ENCODE peak calls at places on chromosomes 6 and 20, in nine cellular contexts. V, N, X, F, T, R, P, L and Q are unnamed samples.

GRCh38 chr20:51800769-51801219 is 1.5 kb downstream of the SALL4 start:
- DNase-seq in T (no peak), X (peak), P (no peak), F (no peak), L (no peak), V (peak), N (no peak), R (peak), Q (no peak)

GRCh38 chr6:5471044-5471443 is 209.7 kb downstream of the FARS2 start:
- DNase-seq in N (peak), T (peak), F (peak), V (peak), R (peak), X (peak), P (peak), L (peak), Q (peak)

GRCh38 chr6:37514377-37514776 is 14.7 kb upstream of the CCDC167 start:
- DNase-seq in T (peak), N (no peak), L (no peak), V (peak), F (no peak), R (no peak), P (peak), X (no peak), Q (peak)

GRCh38 chr6:79640146-79641111 is 9.3 kb downstream of the SH3BGRL2 start:
- DNase-seq in R (no peak), T (no peak), L (no peak), F (no peak), V (no peak), N (no peak), X (no peak), P (no peak), Q (no peak)

GRCh38 chr6:14944593-14944992 is 301.3 kb upstream of the JARID2 start:
- DNase-seq in R (no peak), T (no peak), N (no peak), F (no peak), X (no peak), P (no peak), L (no peak), V (peak), Q (peak)

GRCh38 chr6:86937219-86938079 is at the start of gene HTR1E:
- DNase-seq in L (no peak), R (peak), N (no peak), T (peak), F (no peak), X (peak), P (no peak), V (peak), Q (peak)

GRCh38 chr20:40654876-40655275 is 34.2 kb downstream of the MAFB start:
- DNase-seq in P (no peak), R (no peak), N (no peak), V (no peak), F (peak), L (no peak), X (no peak), T (peak), Q (no peak)

GRCh38 chr20:44785768-44786167 is 24.6 kb downstream of the RIMS4 start:
- DNase-seq in T (no peak), F (no peak), P (no peak), N (no peak), L (no peak), R (peak), X (peak), V (peak), Q (peak)

GRCh38 chr20:53869466-53870258 is 200.7 kb downstream of the BCAS1 start:
- DNase-seq in L (peak), F (peak), T (peak), R (peak), V (peak), P (peak), N (no peak), X (peak), Q (peak)

GRCh38 chr6:15313367-15313766 is 67.5 kb downstream of the JARID2 start:
- DNase-seq in N (no peak), V (no peak), R (no peak), X (no peak), T (no peak), F (no peak), P (no peak), L (no peak), Q (no peak)

GRCh38 chr6:21615504-21615903 is 22.0 kb downstream of the SOX4 start:
- DNase-seq in V (no peak), P (no peak), T (peak), F (no peak), L (no peak), R (no peak), N (no peak), X (no peak), Q (no peak)

GRCh38 chr6:166252601-166253000 is 55.6 kb downstream of the PRR18 start:
- DNase-seq in L (no peak), N (no peak), X (no peak), T (no peak), R (no peak), F (no peak), V (no peak), P (no peak), Q (no peak)

GRCh38 chr20:23361108-23361650 is 803 bp upstream of the GZF1 start:
- DNase-seq in P (no peak), L (peak), T (peak), N (no peak), V (no peak), F (no peak), R (no peak), X (peak), Q (peak)

GRCh38 chr6:156107514-156108150 is 652.0 kb upstream of the NOX3 start:
- DNase-seq in L (no peak), X (no peak), R (peak), N (no peak), T (no peak), V (no peak), F (no peak), P (no peak), Q (no peak)

GRCh38 chr20:10006461-10006860 is 28.3 kb upstream of the ANKEF1 start:
- DNase-seq in X (no peak), L (no peak), R (no peak), P (no peak), T (peak), F (no peak), V (no peak), N (no peak), Q (no peak)

GRCh38 chr6:160333841-160334240 is 14.3 kb upstream of the SLC22A3 start:
- DNase-seq in X (no peak), P (no peak), F (no peak), L (no peak), R (no peak), N (no peak), V (peak), T (no peak), Q (peak)

GRCh38 chr6:122609881-122610689 is at the start of gene PKIB:
- DNase-seq in X (peak), R (peak), N (no peak), T (peak), F (peak), V (peak), P (peak), L (peak), Q (peak)

GRCh38 chr6:6612308-6612707 is 23.8 kb downstream of the LY86 start:
- DNase-seq in X (no peak), T (no peak), N (no peak), V (no peak), L (no peak), R (no peak), P (no peak), F (no peak), Q (no peak)

GRCh38 chr20:63848003-63848911 is 13.0 kb upstream of the ABHD16B start:
- DNase-seq in V (no peak), F (no peak), L (no peak), P (no peak), X (no peak), T (no peak), R (no peak), N (no peak), Q (no peak)

GRCh38 chr20:17490501-17490900 is 40.7 kb downstream of the BFSP1 start:
- DNase-seq in F (no peak), R (no peak), V (no peak), N (no peak), X (no peak), L (peak), P (no peak), T (no peak), Q (no peak)

GRCh38 chr6:139371421-139372253 is 2.8 kb downstream of the CITED2 start:
- DNase-seq in N (no peak), T (peak), X (no peak), P (no peak), V (no peak), R (peak), F (no peak), L (no peak), Q (no peak)

GRCh38 chr6:111650049-111650448 is 44.4 kb upstream of the TRAF3IP2 start:
- DNase-seq in R (no peak), X (no peak), F (no peak), T (no peak), V (no peak), L (no peak), P (no peak), N (no peak), Q (no peak)

GRCh38 chr6:157895585-157895984 is 72.5 kb downstream of the SNX9 start:
- DNase-seq in F (no peak), V (no peak), L (no peak), N (no peak), X (no peak), T (no peak), P (no peak), R (no peak), Q (no peak)

GRCh38 chr20:8535403-8536003 is 403.4 kb downstream of the PLCB1 start:
- DNase-seq in X (peak), N (no peak), R (peak), F (no peak), L (no peak), P (no peak), T (peak), V (no peak), Q (no peak)

GRCh38 chr6:122222761-122223160 is 176.7 kb upstream of the HSF2 start:
- DNase-seq in N (no peak), V (no peak), X (no peak), T (no peak), P (no peak), R (no peak), L (no peak), F (no peak), Q (no peak)

GRCh38 chr6:113774122-113774835 is 82.9 kb upstream of the MARCKS start:
- DNase-seq in V (no peak), P (no peak), T (peak), X (no peak), F (no peak), N (peak), L (no peak), R (no peak), Q (no peak)

GRCh38 chr6:3231213-3232016 is 4.0 kb upstream of the TUBB2B start:
- DNase-seq in N (no peak), L (peak), R (peak), T (peak), X (peak), F (peak), P (peak), V (peak), Q (peak)

GRCh38 chr20:32091888-32092346 is 17.6 kb upstream of the TM9SF4 start:
- DNase-seq in L (peak), N (peak), T (peak), X (peak), V (peak), F (peak), R (peak), P (peak), Q (peak)

GRCh38 chr6:149560736-149561135 is 5.4 kb upstream of the GINM1 start:
- DNase-seq in P (no peak), N (no peak), F (no peak), R (peak), X (peak), V (no peak), T (no peak), L (no peak), Q (no peak)

GRCh38 chr6:49550413-49551125 is at the start of gene C6orf141:
- DNase-seq in L (no peak), X (peak), F (no peak), P (no peak), T (peak), R (peak), V (peak), N (no peak), Q (peak)

GRCh38 chr6:147260091-147260490 is 55.9 kb downstream of the STXBP5 start:
- DNase-seq in V (peak), P (no peak), X (no peak), L (no peak), F (no peak), N (no peak), R (no peak), T (no peak), Q (peak)

GRCh38 chr20:45117581-45117980 is 2.6 kb upstream of the WFDC5 start:
- DNase-seq in L (no peak), N (no peak), T (no peak), P (no peak), X (no peak), F (no peak), V (no peak), R (no peak), Q (no peak)

GRCh38 chr20:19205999-19206398 is 6.4 kb upstream of the SLC24A3 start:
- DNase-seq in T (peak), X (peak), R (peak), V (peak), F (peak), P (peak), N (no peak), L (peak), Q (peak)

GRCh38 chr6:120903836-120904235 is 430.4 kb downstream of the TBC1D32 start:
- DNase-seq in L (no peak), R (peak), N (no peak), X (no peak), V (peak), P (no peak), T (no peak), F (no peak), Q (peak)

GRCh38 chr6:142850653-142851434 is 94.1 kb downstream of the HIVEP2 start:
- DNase-seq in R (no peak), T (peak), L (no peak), P (peak), F (no peak), V (peak), X (no peak), N (no peak), Q (peak)

GRCh38 chr6:144744720-144745119 is 459.6 kb downstream of the UTRN start:
- DNase-seq in P (no peak), F (no peak), L (no peak), V (no peak), R (peak), X (no peak), T (no peak), N (no peak), Q (no peak)

GRCh38 chr20:6664574-6664973 is 102.9 kb upstream of the BMP2 start:
- DNase-seq in F (no peak), V (no peak), N (no peak), R (no peak), P (no peak), X (no peak), L (no peak), T (no peak), Q (no peak)

GRCh38 chr20:39076958-39077357 is 114.8 kb downstream of the DHX35 start:
- DNase-seq in P (no peak), T (no peak), N (no peak), V (no peak), L (no peak), X (no peak), F (no peak), R (no peak), Q (no peak)

GRCh38 chr6:157335829-157336228 is 12.5 kb upstream of the TMEM242 start:
- DNase-seq in N (no peak), L (no peak), R (no peak), F (no peak), V (no peak), T (no peak), X (no peak), P (no peak), Q (no peak)

DNA sequence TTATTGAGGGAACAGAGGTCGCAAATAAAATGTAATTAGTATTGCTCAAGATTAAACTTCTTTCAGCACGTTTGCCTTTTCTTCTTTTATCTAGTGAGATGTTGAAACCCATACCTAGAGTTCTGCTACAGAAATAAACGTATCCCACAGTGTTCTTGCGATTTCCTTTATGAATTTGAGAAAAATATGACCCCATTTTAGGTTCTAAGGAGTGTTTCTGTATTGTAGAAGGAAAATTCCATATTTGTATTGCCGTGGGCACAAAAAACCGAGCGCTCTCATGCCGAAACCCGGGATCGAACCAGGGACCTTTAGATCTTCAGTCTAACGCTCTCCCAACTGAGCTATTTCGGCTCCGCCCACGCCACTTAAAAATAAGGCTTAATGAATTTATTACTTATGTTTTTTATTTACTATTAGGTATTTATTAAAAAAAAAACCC is 23.7 kb downstream of the ZNF311 start:
- DNase-seq in V (peak), T (peak), R (peak), L (peak), X (no peak), N (no peak), F (no peak), P (peak), Q (no peak)
- TF ChIP-seq CTCF in V (no peak), T (no peak), R (no peak), L (no peak), X (no peak), N (no peak), F (no peak), P (no peak), Q (no peak)

DNA sequence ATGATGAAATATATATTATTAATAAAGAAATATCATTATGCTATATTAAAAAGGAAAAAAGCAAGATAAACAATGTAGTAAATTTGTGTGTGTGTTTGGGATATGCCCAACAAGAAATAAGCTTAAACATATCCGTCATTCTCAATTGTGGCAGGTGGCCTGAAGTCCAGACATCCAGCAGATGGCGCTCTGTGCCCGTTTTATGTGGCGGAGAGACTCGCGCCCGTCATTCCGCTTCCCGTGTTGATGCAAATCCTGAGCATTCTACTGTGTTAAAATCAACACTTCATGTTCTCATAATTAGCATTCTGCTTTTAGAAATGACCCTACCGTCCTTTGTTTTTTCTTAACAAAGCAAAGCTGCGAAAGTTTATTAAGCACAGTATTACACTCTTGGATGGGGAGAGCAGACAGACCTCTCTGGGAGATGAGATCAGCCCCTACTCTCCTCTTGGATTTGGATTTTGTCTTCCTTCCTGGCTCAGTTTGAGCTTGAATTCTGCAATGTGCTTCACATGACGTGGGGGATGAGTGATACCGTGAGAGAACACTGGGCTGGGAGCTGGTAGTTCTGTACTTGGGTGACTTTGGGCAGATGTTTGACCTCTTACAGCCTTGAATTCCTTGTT is 125.8 kb downstream of the MCHR2 start:
- DNase-seq in V (peak), R (peak), N (peak), X (peak), T (peak), L (peak), F (peak), P (peak), Q (peak)
- H3K4me3 ChIP-seq in V (no peak), R (peak), N (no peak), X (no peak), T (peak), L (no peak), F (no peak), P (no peak), Q (no peak)

GRCh38 chr6:129338683-129339082 is 371.3 kb downstream of the ARHGAP18 start:
- DNase-seq in F (no peak), V (no peak), N (no peak), L (no peak), T (no peak), X (no peak), P (no peak), R (no peak), Q (no peak)
- TF ChIP-seq CTCF in F (no peak), V (no peak), N (no peak), L (no peak), T (no peak), X (no peak), P (no peak), R (no peak), Q (no peak)

GRCh38 chr6:36217188-36217587 is 20.6 kb downstream of the BRPF3 start:
- DNase-seq in X (no peak), N (no peak), T (no peak), L (no peak), R (no peak), V (no peak), P (no peak), F (no peak), Q (no peak)
- H3K4me3 ChIP-seq in X (no peak), N (no peak), T (no peak), L (no peak), R (no peak), V (no peak), P (no peak), F (no peak), Q (no peak)

GRCh38 chr20:46951840-46952497 is 57.3 kb downstream of the EYA2 start:
- DNase-seq in V (peak), X (no peak), L (no peak), R (no peak), N (no peak), F (no peak), T (peak), P (no peak), Q (peak)
- TF ChIP-seq CTCF in V (no peak), X (no peak), L (no peak), R (no peak), N (no peak), F (no peak), T (no peak), P (no peak), Q (no peak)

GRCh38 chr6:151325075-151326050 is 66.0 kb downstream of the ZBTB2 start:
- DNase-seq in V (peak), N (no peak), F (peak), X (peak), T (peak), R (peak), P (peak), L (peak), Q (peak)
- H3K4me3 ChIP-seq in V (peak), N (peak), F (peak), X (peak), T (peak), R (peak), P (peak), L (peak), Q (peak)

GRCh38 chr20:50608750-50609104 is 82.6 kb downstream of the RIPOR3 start:
- DNase-seq in N (no peak), V (no peak), X (no peak), L (no peak), T (no peak), R (no peak), P (no peak), F (no peak), Q (no peak)

GRCh38 chr20:50611128-50611810 is 80.1 kb downstream of the RIPOR3 start:
- DNase-seq in T (no peak), N (no peak), L (no peak), F (no peak), X (no peak), R (no peak), P (no peak), V (no peak), Q (no peak)

GRCh38 chr20:50607850-50608749 is 83.2 kb downstream of the RIPOR3 start:
- DNase-seq in V (no peak), T (no peak), P (no peak), X (no peak), N (no peak), L (no peak), F (no peak), R (no peak), Q (no peak)

GRCh38 chr20:50609438-50609989 is 81.8 kb downstream of the RIPOR3 start:
- DNase-seq in P (no peak), L (no peak), X (no peak), N (no peak), R (no peak), T (no peak), F (no peak), V (no peak), Q (no peak)

DNA sequence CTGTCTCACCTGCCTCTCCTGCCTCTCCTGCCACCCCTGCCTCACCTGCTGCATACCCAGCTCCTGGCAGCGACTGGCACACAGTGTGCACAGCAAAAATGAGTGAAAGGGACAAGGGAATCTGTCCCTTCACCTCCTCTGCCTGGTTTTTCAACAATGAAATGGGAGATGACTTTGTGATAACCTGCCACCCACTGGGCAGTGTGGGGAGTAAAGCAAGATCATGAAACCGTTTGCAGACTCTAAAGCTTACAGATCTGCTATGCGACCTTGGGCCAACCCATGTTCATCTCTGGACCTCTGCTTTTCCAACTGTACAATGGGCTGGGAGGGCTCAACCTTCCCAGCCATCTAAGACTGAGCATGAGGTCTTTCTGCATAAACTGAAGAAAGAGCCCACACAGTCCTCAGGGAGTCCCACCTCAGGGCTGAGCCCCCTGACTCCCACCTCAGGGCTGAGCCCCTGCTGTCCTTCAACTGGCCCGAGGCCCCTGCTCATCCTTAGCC is 81.1 kb downstream of the RIPOR3 start:
- DNase-seq in F (no peak), X (no peak), T (no peak), R (no peak), N (no peak), P (no peak), L (no peak), V (no peak), Q (no peak)
- TF ChIP-seq CTCF in F (no peak), X (no peak), T (peak), R (no peak), N (peak), P (no peak), L (no peak), V (peak), Q (peak)